ENCODE peak calls at places on chromosomes 2 and 18, in nine cellular contexts. L, Y, I, V, T, K, D, O and M are unnamed samples.

GRCh38 chr2:218405365-218406208 is 5.9 kb downstream of the CTDSP1 start:
- DNase-seq in L (no peak), Y (no peak), I (no peak), V (peak; percentile 79), T (no peak), K (no peak), D (no peak), O (peak; percentile 60), M (no peak)

GRCh38 chr2:102141915-102142828 is at the start of gene IL1R1:
- DNase-seq in L (no peak), Y (peak; percentile 88), I (no peak), V (peak; percentile 91), T (peak; percentile 81), K (peak; percentile 66), D (no peak), O (peak; percentile 70), M (peak; percentile 53)

GRCh38 chr2:39266906-39267434 is 23.2 kb upstream of the CDKL4 start:
- DNase-seq in L (no peak), Y (no peak), I (no peak), V (no peak), T (peak; percentile 7), K (peak; percentile 4), D (no peak), O (no peak), M (no peak)

GRCh38 chr2:14385043-14385442 is 247.5 kb upstream of the LRATD1 start:
- DNase-seq in L (no peak), Y (no peak), I (no peak), V (no peak), T (no peak), K (no peak), D (no peak), O (no peak), M (no peak)

GRCh38 chr18:74524097-74524496 is 10.2 kb upstream of the CNDP1 start:
- DNase-seq in L (no peak), Y (no peak), I (no peak), V (peak; percentile 33), T (no peak), K (no peak), D (no peak), O (no peak), M (peak; percentile 39)

GRCh38 chr18:3069671-3070433 is 56.9 kb upstream of the LPIN2 start:
- DNase-seq in L (no peak), Y (no peak), I (no peak), V (no peak), T (no peak), K (no peak), D (no peak), O (no peak), M (no peak)

GRCh38 chr2:29954316-29954715 is 32.9 kb upstream of the ALK start:
- DNase-seq in L (no peak), Y (no peak), I (no peak), V (no peak), T (no peak), K (no peak), D (no peak), O (no peak), M (no peak)

GRCh38 chr18:9683418-9684396 is 24.4 kb upstream of the RAB31 start:
- DNase-seq in L (no peak), Y (no peak), I (no peak), V (peak; percentile 73), T (peak; percentile 75), K (peak; percentile 63), D (no peak), O (peak; percentile 64), M (no peak)

GRCh38 chr2:189641565-189641964 is 19.7 kb upstream of the ASNSD1 start:
- DNase-seq in L (no peak), Y (no peak), I (no peak), V (no peak), T (peak; percentile 75), K (peak; percentile 69), D (no peak), O (no peak), M (no peak)

GRCh38 chr2:9944330-9944758 is 7.1 kb upstream of the GRHL1 start:
- DNase-seq in L (no peak), Y (no peak), I (no peak), V (no peak), T (no peak), K (no peak), D (no peak), O (no peak), M (no peak)

GRCh38 chr2:9948721-9949120 is 2.8 kb upstream of the GRHL1 start:
- DNase-seq in L (no peak), Y (no peak), I (no peak), V (no peak), T (no peak), K (no peak), D (no peak), O (no peak), M (no peak)

GRCh38 chr2:9946818-9947217 is 4.7 kb upstream of the GRHL1 start:
- DNase-seq in L (no peak), Y (no peak), I (no peak), V (no peak), T (no peak), K (no peak), D (no peak), O (no peak), M (no peak)

GRCh38 chr2:9946076-9946475 is 5.4 kb upstream of the GRHL1 start:
- DNase-seq in L (no peak), Y (no peak), I (no peak), V (no peak), T (no peak), K (no peak), D (no peak), O (no peak), M (no peak)

GRCh38 chr2:9945596-9945995 is 5.9 kb upstream of the GRHL1 start:
- DNase-seq in L (no peak), Y (no peak), I (no peak), V (no peak), T (no peak), K (no peak), D (no peak), O (no peak), M (no peak)
- TF ChIP-seq CTCF in L (no peak), Y (no peak), I (no peak), V (no peak), T (no peak), K (no peak), D (no peak), O (no peak), M (no peak)

DNA sequence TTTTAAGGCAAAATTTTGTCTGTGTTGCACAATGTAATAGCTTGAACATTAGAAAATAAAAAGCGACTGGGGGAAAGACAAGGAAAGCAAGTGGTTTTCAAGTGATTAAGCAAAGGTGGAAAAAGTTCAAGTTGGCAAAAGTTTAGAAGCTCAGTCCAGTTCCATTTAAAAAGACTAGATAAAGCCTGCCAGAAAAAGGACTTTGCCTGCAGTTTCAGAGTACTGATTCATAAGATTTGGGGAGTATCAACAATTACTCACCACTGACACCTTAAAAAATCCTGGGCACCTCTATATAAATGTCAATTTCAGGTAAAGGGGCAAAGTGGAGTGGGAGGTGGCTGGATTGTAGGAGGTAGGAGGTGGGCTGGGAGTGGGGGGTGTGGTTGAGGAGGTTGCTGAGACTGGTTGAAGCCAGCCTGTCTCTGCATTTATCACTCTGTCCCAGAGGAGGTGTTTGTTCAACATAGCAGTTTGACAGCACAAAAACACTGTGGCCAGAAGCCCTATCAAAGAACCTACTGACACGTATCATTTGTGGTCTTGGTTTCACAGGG is 14.6 kb downstream of the ZEB2 start:
- DNase-seq in L (no peak), Y (no peak), I (no peak), V (no peak), T (peak; percentile 70), K (peak; percentile 65), D (no peak), O (no peak), M (no peak)
- H3K27ac ChIP-seq in L (no peak overlapping the region), Y (peak overlapping the region; percentile 98), I (no peak overlapping the region), V (peak overlapping the region; percentile 97), T (peak overlapping the region; percentile 23), K (no peak overlapping the region), D (no peak overlapping the region), O (peak overlapping the region; percentile 95), M (peak overlapping the region; percentile 100)

GRCh38 chr18:68839701-68840100 is 41.8 kb downstream of the CCDC102B start:
- DNase-seq in L (no peak), Y (no peak), I (no peak), V (no peak), T (peak; percentile 53), K (peak; percentile 49), D (no peak), O (no peak), M (no peak)

GRCh38 chr18:68840554-68841263 is 42.8 kb downstream of the CCDC102B start:
- DNase-seq in L (no peak), Y (peak; percentile 21), I (no peak), V (no peak), T (peak; percentile 96), K (peak; percentile 96), D (peak; percentile 64), O (peak; percentile 35), M (no peak)

GRCh38 chr18:68847219-68847860 is 49.5 kb downstream of the CCDC102B start:
- DNase-seq in L (no peak), Y (no peak), I (peak; percentile 36), V (no peak), T (peak; percentile 35), K (peak; percentile 8), D (no peak), O (no peak), M (no peak)

GRCh38 chr18:68841301-68841700 is 43.4 kb downstream of the CCDC102B start:
- DNase-seq in L (no peak), Y (no peak), I (no peak), V (no peak), T (no peak), K (peak; percentile 4), D (no peak), O (no peak), M (no peak)

DNA sequence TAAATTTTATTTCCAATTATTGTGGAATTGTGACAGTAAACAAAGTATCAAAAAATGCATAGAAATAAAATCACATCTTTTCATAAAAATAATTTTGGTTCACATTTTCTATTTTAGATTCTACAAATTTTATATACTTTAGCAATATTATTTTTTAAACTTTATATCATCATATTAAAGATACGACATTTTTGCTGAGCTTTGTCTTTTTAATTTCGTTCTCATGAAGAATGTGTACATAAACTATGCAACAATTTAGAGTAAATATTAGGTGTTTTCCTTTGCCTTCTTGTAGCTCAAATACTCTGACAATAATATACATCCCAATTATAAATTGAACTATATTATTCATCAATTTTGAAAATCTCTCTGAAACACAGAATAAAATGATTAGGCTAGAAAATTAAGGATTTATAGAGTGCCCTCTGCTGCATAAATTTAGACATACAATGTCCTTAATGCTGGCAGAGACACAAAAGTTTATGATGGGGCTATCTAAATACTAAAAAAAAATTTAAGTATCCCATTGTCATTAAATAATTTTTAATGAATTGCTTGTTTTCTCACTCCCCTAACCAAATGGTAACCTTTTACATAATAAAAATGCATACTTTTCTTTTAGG is 45.7 kb downstream of the CCDC102B start:
- DNase-seq in L (no peak), Y (no peak), I (no peak), V (no peak), T (no peak), K (no peak), D (no peak), O (no peak), M (no peak)
- TF ChIP-seq CTCF in L (peak; percentile 54), Y (peak; percentile 34), I (no peak), V (no peak), T (peak; percentile 36), K (no peak), D (peak; percentile 34), O (no peak), M (no peak)

GRCh38 chr2:226467633-226468032 is 332.0 kb downstream of the IRS1 start:
- DNase-seq in L (no peak), Y (no peak), I (no peak), V (no peak), T (no peak), K (no peak), D (no peak), O (no peak), M (no peak)
- H3K27ac ChIP-seq in L (no peak overlapping the region), Y (no peak overlapping the region), I (no peak overlapping the region), V (no peak overlapping the region), T (no peak overlapping the region), K (no peak overlapping the region), D (no peak overlapping the region), O (no peak overlapping the region), M (no peak overlapping the region)